ENCODE peak calls at places on chromosomes 13 and 19, in five cellular contexts. One of them, this sample, is unnamed.

GRCh38 chr19:55258476-55258827 is 365 bp downstream of the PPP6R1 start:
- DNase-seq in Peyer's patch: peak
- DNase-seq in H9: no peak
- DNase-seq in stomach: no peak
- DNase-seq in PC-3: no peak
- DNase-seq in this sample: no peak

GRCh38 chr19:30593975-30594925 is 222.1 kb downstream of the ZNF536 start:
- DNase-seq in Peyer's patch: no peak
- DNase-seq in PC-3: no peak
- DNase-seq in stomach: no peak
- DNase-seq in H9: no peak
- DNase-seq in this sample: no peak

GRCh38 chr13:44422755-44423643 is 49.4 kb downstream of the SERP2 start:
- DNase-seq in PC-3: no peak
- DNase-seq in Peyer's patch: no peak
- DNase-seq in H9: no peak
- DNase-seq in stomach: no peak
- DNase-seq in this sample: peak

GRCh38 chr13:47484564-47484963 is 516.5 kb downstream of the SUCLA2 start:
- DNase-seq in Peyer's patch: no peak
- DNase-seq in PC-3: peak
- DNase-seq in stomach: no peak
- DNase-seq in H9: no peak
- DNase-seq in this sample: no peak

GRCh38 chr19:40560092-40560507 is 16.6 kb upstream of the SHKBP1 start:
- DNase-seq in H9: no peak
- DNase-seq in Peyer's patch: no peak
- DNase-seq in stomach: no peak
- DNase-seq in PC-3: no peak
- DNase-seq in this sample: peak

GRCh38 chr13:110677731-110678545 is 28.0 kb downstream of the CARS2 start:
- DNase-seq in H9: no peak
- DNase-seq in PC-3: no peak
- DNase-seq in Peyer's patch: no peak
- DNase-seq in stomach: no peak
- DNase-seq in this sample: no peak

GRCh38 chr13:38141792-38142191 is 207.9 kb upstream of the UFM1 start:
- DNase-seq in H9: no peak
- DNase-seq in Peyer's patch: no peak
- DNase-seq in PC-3: peak
- DNase-seq in stomach: no peak
- DNase-seq in this sample: no peak

GRCh38 chr19:46717034-46717715 is at the start of gene PRKD2:
- DNase-seq in PC-3: peak
- DNase-seq in stomach: peak
- DNase-seq in Peyer's patch: peak
- DNase-seq in H9: peak
- DNase-seq in this sample: peak

GRCh38 chr19:5585461-5586299 is 17.9 kb upstream of the TINCR start:
- DNase-seq in H9: peak
- DNase-seq in Peyer's patch: peak
- DNase-seq in stomach: no peak
- DNase-seq in PC-3: no peak
- DNase-seq in this sample: peak

GRCh38 chr13:33271759-33272158 is 13.8 kb downstream of the STARD13 start:
- DNase-seq in stomach: no peak
- DNase-seq in PC-3: no peak
- DNase-seq in Peyer's patch: no peak
- DNase-seq in H9: no peak
- DNase-seq in this sample: no peak

GRCh38 chr19:4449022-4449825 is 8.4 kb downstream of the UBXN6 start:
- DNase-seq in Peyer's patch: no peak
- DNase-seq in H9: peak
- DNase-seq in PC-3: no peak
- DNase-seq in stomach: no peak
- DNase-seq in this sample: peak

GRCh38 chr13:39597828-39598227 is 5.2 kb downstream of the LHFPL6 start:
- DNase-seq in stomach: no peak
- DNase-seq in PC-3: no peak
- DNase-seq in Peyer's patch: no peak
- DNase-seq in H9: no peak
- DNase-seq in this sample: no peak

GRCh38 chr19:23823952-23824389 is 65.3 kb upstream of the ZNF681 start:
- DNase-seq in PC-3: peak
- DNase-seq in Peyer's patch: no peak
- DNase-seq in stomach: no peak
- DNase-seq in H9: peak
- DNase-seq in this sample: no peak

GRCh38 chr13:30454991-30455390 is 10.7 kb downstream of the HMGB1 start:
- DNase-seq in H9: no peak
- DNase-seq in Peyer's patch: no peak
- DNase-seq in stomach: no peak
- DNase-seq in PC-3: no peak
- DNase-seq in this sample: no peak

GRCh38 chr19:7346488-7346971 is 2.2 kb upstream of the ARHGEF18 start:
- DNase-seq in H9: no peak
- DNase-seq in Peyer's patch: no peak
- DNase-seq in PC-3: no peak
- DNase-seq in stomach: no peak
- DNase-seq in this sample: no peak

GRCh38 chr13:110266431-110266809 is 40.5 kb downstream of the COL4A1 start:
- DNase-seq in PC-3: no peak
- DNase-seq in stomach: no peak
- DNase-seq in H9: no peak
- DNase-seq in Peyer's patch: no peak
- DNase-seq in this sample: no peak

GRCh38 chr13:98041081-98041820 is 87.8 kb downstream of the IPO5 start:
- DNase-seq in H9: no peak
- DNase-seq in stomach: no peak
- DNase-seq in Peyer's patch: no peak
- DNase-seq in PC-3: no peak
- DNase-seq in this sample: no peak

GRCh38 chr13:51856998-51857397 is 4.8 kb upstream of the CCDC70 start:
- DNase-seq in PC-3: peak
- DNase-seq in H9: no peak
- DNase-seq in Peyer's patch: no peak
- DNase-seq in stomach: no peak
- DNase-seq in this sample: no peak

GRCh38 chr19:50333235-50333736 is 4.1 kb upstream of the KCNC3 start:
- DNase-seq in H9: peak
- DNase-seq in Peyer's patch: peak
- DNase-seq in PC-3: peak
- DNase-seq in stomach: peak
- DNase-seq in this sample: peak

GRCh38 chr13:36074659-36075058 is 56.5 kb downstream of the DCLK1 start:
- DNase-seq in stomach: no peak
- DNase-seq in PC-3: no peak
- DNase-seq in H9: no peak
- DNase-seq in Peyer's patch: no peak
- DNase-seq in this sample: no peak

GRCh38 chr13:45086484-45086883 is 33.8 kb upstream of the GTF2F2 start:
- DNase-seq in H9: no peak
- DNase-seq in stomach: no peak
- DNase-seq in PC-3: peak
- DNase-seq in Peyer's patch: no peak
- DNase-seq in this sample: no peak

GRCh38 chr19:16244091-16244490 is 46.4 kb downstream of the AP1M1 start:
- DNase-seq in PC-3: no peak
- DNase-seq in H9: no peak
- DNase-seq in stomach: no peak
- DNase-seq in Peyer's patch: no peak
- DNase-seq in this sample: no peak

GRCh38 chr19:18416778-18417249 is 2.4 kb upstream of the SSBP4 start:
- DNase-seq in H9: peak
- DNase-seq in stomach: peak
- DNase-seq in Peyer's patch: no peak
- DNase-seq in PC-3: peak
- DNase-seq in this sample: peak

GRCh38 chr19:4795400-4795799 is 3.9 kb downstream of the FEM1A start:
- DNase-seq in Peyer's patch: no peak
- DNase-seq in H9: no peak
- DNase-seq in PC-3: peak
- DNase-seq in stomach: no peak
- DNase-seq in this sample: no peak

GRCh38 chr19:5480427-5480836 is 25.2 kb downstream of the ZNRF4 start:
- DNase-seq in Peyer's patch: no peak
- DNase-seq in H9: peak
- DNase-seq in stomach: peak
- DNase-seq in PC-3: peak
- DNase-seq in this sample: no peak

GRCh38 chr19:46815833-46816627 is 27.6 kb upstream of the SLC1A5 start:
- DNase-seq in H9: no peak
- DNase-seq in PC-3: no peak
- DNase-seq in stomach: no peak
- DNase-seq in Peyer's patch: no peak
- DNase-seq in this sample: no peak

GRCh38 chr13:23615677-23616076 is 45.5 kb downstream of the TNFRSF19 start:
- DNase-seq in Peyer's patch: no peak
- DNase-seq in PC-3: no peak
- DNase-seq in H9: no peak
- DNase-seq in stomach: no peak
- DNase-seq in this sample: no peak

GRCh38 chr19:18377026-18377425 is 8.9 kb upstream of the GDF15 start:
- DNase-seq in stomach: peak
- DNase-seq in H9: no peak
- DNase-seq in PC-3: peak
- DNase-seq in Peyer's patch: no peak
- DNase-seq in this sample: no peak

DNA sequence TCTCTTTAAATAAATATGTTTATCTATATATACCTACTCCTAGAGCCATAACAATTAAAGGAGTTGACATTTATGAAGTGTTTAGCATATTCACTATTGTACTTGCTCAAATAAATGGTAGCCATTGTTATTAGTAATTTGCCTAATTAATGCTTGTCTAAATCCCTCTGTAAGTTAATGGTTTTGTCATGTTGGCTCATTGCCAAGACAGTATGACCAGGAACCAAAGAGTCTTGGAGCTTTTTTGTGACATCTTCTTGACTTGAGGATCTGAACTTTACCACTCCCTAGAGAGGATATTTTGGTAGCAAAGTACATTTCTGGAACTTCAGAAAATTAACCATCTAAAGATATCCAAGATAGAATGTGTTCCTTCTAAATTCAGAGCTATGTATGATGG is 15.5 kb downstream of the FRY start:
- DNase-seq in stomach: no peak
- DNase-seq in H9: no peak
- DNase-seq in PC-3: no peak
- DNase-seq in Peyer's patch: no peak
- DNase-seq in this sample: no peak
- H3K27ac ChIP-seq in stomach: no peak
- H3K27ac ChIP-seq in H9: no peak
- H3K27ac ChIP-seq in PC-3: no peak
- H3K27ac ChIP-seq in Peyer's patch: no peak
- H3K27ac ChIP-seq in this sample: peak

GRCh38 chr13:90545070-90545840 is 802.2 kb upstream of the MIR17HG start:
- DNase-seq in stomach: no peak
- DNase-seq in Peyer's patch: no peak
- DNase-seq in H9: no peak
- DNase-seq in PC-3: peak
- DNase-seq in this sample: no peak
- H3K27ac ChIP-seq in stomach: no peak
- H3K27ac ChIP-seq in Peyer's patch: no peak
- H3K27ac ChIP-seq in H9: no peak
- H3K27ac ChIP-seq in PC-3: no peak
- H3K27ac ChIP-seq in this sample: no peak

GRCh38 chr19:29505034-29505824 is 20.6 kb upstream of the VSTM2B start:
- DNase-seq in H9: no peak
- DNase-seq in Peyer's patch: no peak
- DNase-seq in PC-3: no peak
- DNase-seq in stomach: no peak
- DNase-seq in this sample: no peak

GRCh38 chr19:29507081-29507860 is 18.5 kb upstream of the VSTM2B start:
- DNase-seq in stomach: no peak
- DNase-seq in PC-3: no peak
- DNase-seq in Peyer's patch: no peak
- DNase-seq in H9: peak
- DNase-seq in this sample: peak

GRCh38 chr19:29508181-29508580 is 17.6 kb upstream of the VSTM2B start:
- DNase-seq in H9: no peak
- DNase-seq in Peyer's patch: no peak
- DNase-seq in PC-3: no peak
- DNase-seq in stomach: no peak
- DNase-seq in this sample: no peak

GRCh38 chr19:29504454-29504853 is 21.3 kb upstream of the VSTM2B start:
- DNase-seq in H9: no peak
- DNase-seq in stomach: no peak
- DNase-seq in PC-3: no peak
- DNase-seq in Peyer's patch: no peak
- DNase-seq in this sample: no peak

GRCh38 chr19:29506619-29506911 is 19.2 kb upstream of the VSTM2B start:
- DNase-seq in stomach: no peak
- DNase-seq in PC-3: no peak
- DNase-seq in H9: no peak
- DNase-seq in Peyer's patch: no peak
- DNase-seq in this sample: no peak
- H3K27ac ChIP-seq in stomach: no peak
- H3K27ac ChIP-seq in PC-3: no peak
- H3K27ac ChIP-seq in H9: no peak
- H3K27ac ChIP-seq in Peyer's patch: no peak
- H3K27ac ChIP-seq in this sample: no peak

GRCh38 chr13:82657471-82657870 is 1224.8 kb downstream of the SLITRK1 start:
- DNase-seq in H9: no peak
- DNase-seq in PC-3: no peak
- DNase-seq in Peyer's patch: no peak
- DNase-seq in stomach: no peak
- DNase-seq in this sample: no peak

GRCh38 chr13:82654143-82654542 is 1228.1 kb downstream of the SLITRK1 start:
- DNase-seq in PC-3: no peak
- DNase-seq in stomach: no peak
- DNase-seq in H9: no peak
- DNase-seq in Peyer's patch: no peak
- DNase-seq in this sample: no peak

GRCh38 chr13:82655518-82655855 is 1226.8 kb downstream of the SLITRK1 start:
- DNase-seq in H9: no peak
- DNase-seq in PC-3: no peak
- DNase-seq in stomach: no peak
- DNase-seq in Peyer's patch: no peak
- DNase-seq in this sample: no peak

DNA sequence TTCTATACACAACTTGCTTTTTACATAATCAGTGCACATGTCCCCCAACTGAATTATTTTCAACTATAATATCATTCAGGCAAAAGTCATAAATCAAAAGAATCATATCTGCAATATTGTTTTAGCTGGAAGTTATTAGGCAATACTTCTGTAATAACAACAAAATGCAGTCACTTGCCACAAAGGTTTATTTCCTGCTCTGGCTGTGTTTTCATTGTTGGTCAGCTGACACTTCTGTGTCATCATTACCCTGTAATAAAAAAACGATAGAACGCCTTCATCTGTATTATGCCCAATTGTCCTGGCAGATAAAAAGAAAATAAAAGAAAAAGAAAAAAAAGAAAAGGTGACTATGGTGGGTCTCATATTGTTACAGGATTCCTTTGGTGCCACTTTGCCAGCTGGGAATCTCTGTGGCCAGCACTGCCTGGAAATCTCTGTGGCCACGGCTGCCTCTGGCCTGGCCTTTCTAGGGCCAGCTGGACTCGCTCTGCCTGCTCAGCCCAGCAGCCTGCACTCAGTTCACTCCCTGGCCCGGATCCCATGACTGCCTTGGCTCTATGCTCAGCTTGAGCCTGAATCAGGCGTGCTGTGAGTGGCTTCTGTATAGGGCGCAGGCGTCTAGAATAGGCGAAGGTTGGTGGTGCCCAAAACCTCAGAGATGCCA is 1227.3 kb downstream of the SLITRK1 start:
- DNase-seq in H9: no peak
- DNase-seq in stomach: no peak
- DNase-seq in Peyer's patch: no peak
- DNase-seq in PC-3: no peak
- DNase-seq in this sample: peak
- H3K27ac ChIP-seq in H9: no peak
- H3K27ac ChIP-seq in stomach: no peak
- H3K27ac ChIP-seq in Peyer's patch: no peak
- H3K27ac ChIP-seq in PC-3: no peak
- H3K27ac ChIP-seq in this sample: no peak